ENCODE peak calls at places on chromosomes 7 and 10, in four cellular contexts. Y is K562, N is A549, Q is WTC11. M is an unnamed sample.

GRCh38 chr7:80905334-80905733 is 13.5 kb downstream of the SEMA3C start:
- DNase-seq in Y (no peak), Q (no peak), N (no peak), M (no peak)

GRCh38 chr7:81415181-81415580 is 354.7 kb downstream of the HGF start:
- DNase-seq in N (no peak), Q (no peak), Y (no peak), M (no peak)

GRCh38 chr10:123154943-123155505 is 822 bp downstream of the BUB3 start:
- DNase-seq in Q (no peak), Y (no peak), N (peak), M (no peak)

GRCh38 chr7:27374958-27375841 is 132.6 kb downstream of the EVX1 start:
- DNase-seq in Y (no peak), N (no peak), Q (no peak), M (no peak)

GRCh38 chr10:116886772-116887171 is 37.5 kb downstream of the ENO4 start:
- DNase-seq in Y (no peak), Q (no peak), N (no peak), M (no peak)

GRCh38 chr7:100968650-100969049 is 715 bp upstream of the MUC12 start:
- DNase-seq in N (no peak), Y (no peak), Q (no peak), M (no peak)

GRCh38 chr10:4661572-4662255 is 164.3 kb upstream of the AKR1E2 start:
- DNase-seq in N (no peak), Y (no peak), Q (no peak), M (no peak)

GRCh38 chr7:118352854-118353453 is 128.4 kb downstream of the ANKRD7 start:
- DNase-seq in Q (no peak), N (peak), Y (no peak), M (peak)

GRCh38 chr10:99681553-99681952 is 22.2 kb downstream of the ENTPD7 start:
- DNase-seq in N (no peak), Q (no peak), Y (no peak), M (no peak)

GRCh38 chr7:37193087-37193774 is 255.4 kb downstream of the ELMO1 start:
- DNase-seq in N (no peak), Y (no peak), Q (no peak), M (no peak)

GRCh38 chr7:20276705-20277472 is 53.8 kb upstream of the ITGB8 start:
- DNase-seq in N (no peak), Y (no peak), Q (no peak), M (no peak)

GRCh38 chr10:86956841-86957448 is 470 bp downstream of the MMRN2 start:
- DNase-seq in N (no peak), Q (no peak), Y (no peak), M (peak)

GRCh38 chr7:157745721-157746709 is 409.2 kb downstream of the DNAJB6 start:
- DNase-seq in Q (no peak), Y (no peak), N (no peak), M (no peak)

GRCh38 chr10:61903184-61903990 is 1.9 kb downstream of the ARID5B start:
- DNase-seq in Q (no peak), Y (peak), N (peak), M (peak)

GRCh38 chr7:87570178-87570577 is 30.5 kb downstream of the ABCB1 start:
- DNase-seq in Y (no peak), N (no peak), Q (no peak), M (no peak)

GRCh38 chr10:43944742-43945730 is 296.4 kb upstream of the ZNF32 start:
- DNase-seq in Q (no peak), Y (no peak), N (no peak), M (no peak)

GRCh38 chr7:77940647-77941046 is 142.1 kb downstream of the PHTF2 start:
- DNase-seq in N (peak), Y (peak), Q (no peak), M (peak)

GRCh38 chr10:88165849-88166271 is 302.4 kb downstream of the PTEN start:
- DNase-seq in Q (no peak), Y (no peak), N (no peak), M (no peak)

GRCh38 chr10:37535459-37536246 is 321.8 kb downstream of the ZNF248 start:
- DNase-seq in N (peak), Q (no peak), Y (no peak), M (no peak)

GRCh38 chr7:130365511-130366441 is 14.5 kb upstream of the CPA1 start:
- DNase-seq in Y (no peak), N (no peak), Q (peak), M (peak)

GRCh38 chr7:82419200-82419599 is 24.4 kb downstream of the CACNA2D1 start:
- DNase-seq in N (no peak), Q (no peak), Y (no peak), M (peak)

GRCh38 chr7:32102432-32102851 is 32.2 kb upstream of the PDE1C start:
- DNase-seq in Y (no peak), N (no peak), Q (no peak), M (no peak)

GRCh38 chr7:134885967-134886352 is 100.3 kb upstream of the AGBL3 start:
- DNase-seq in Y (no peak), N (peak), Q (no peak), M (no peak)

GRCh38 chr10:55500931-55501559 is 700.0 kb upstream of the PCDH15 start:
- DNase-seq in Q (peak), N (peak), Y (no peak), M (peak)

GRCh38 chr10:61612009-61612408 is 50.7 kb upstream of the CABCOCO1 start:
- DNase-seq in Q (no peak), Y (no peak), N (no peak), M (no peak)

GRCh38 chr10:97058521-97058920 is 127.2 kb downstream of the SLIT1 start:
- DNase-seq in Q (no peak), N (no peak), Y (no peak), M (no peak)

GRCh38 chr10:23053036-23053435 is 42.3 kb upstream of the MSRB2 start:
- DNase-seq in Q (peak), N (peak), Y (no peak), M (no peak)

GRCh38 chr10:103895458-103896186 is 22.4 kb downstream of the STN1 start:
- DNase-seq in Q (no peak), N (peak), Y (no peak), M (no peak)

GRCh38 chr7:1403844-1404404 is 55.3 kb downstream of the MICALL2 start:
- DNase-seq in Q (peak), N (peak), Y (no peak), M (peak)

DNA sequence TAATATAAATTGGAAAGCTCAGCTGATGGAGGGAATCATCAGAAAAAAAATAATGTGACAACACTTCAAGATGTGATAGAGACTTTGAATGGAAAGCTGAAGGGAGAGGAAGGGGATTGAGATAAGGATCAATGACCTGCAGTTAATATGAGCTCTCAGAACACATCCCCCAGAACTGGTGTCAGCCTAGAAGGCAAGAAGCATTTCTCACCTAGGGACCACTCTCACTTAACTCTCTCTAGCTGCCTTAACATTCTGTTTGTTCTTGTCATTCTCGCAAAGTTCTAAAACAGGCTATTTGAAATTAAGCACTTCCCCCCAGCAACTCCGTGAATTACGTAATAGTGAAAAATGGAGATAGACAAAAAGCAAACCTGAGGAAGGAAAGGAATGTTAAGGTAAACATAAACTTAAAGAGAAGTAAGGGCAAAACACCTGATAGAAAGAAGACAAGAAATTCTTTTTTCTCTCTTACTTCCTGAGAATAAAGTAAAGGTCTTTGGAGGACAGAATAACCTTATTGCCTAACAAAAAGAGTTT is 1.2 kb upstream of the MPP7 start:
- DNase-seq in N (no peak), Y (no peak), Q (no peak), M (no peak)
- TF ChIP-seq USF2 in N (no peak), Y (no peak), Q (no peak), M (no peak)

DNA sequence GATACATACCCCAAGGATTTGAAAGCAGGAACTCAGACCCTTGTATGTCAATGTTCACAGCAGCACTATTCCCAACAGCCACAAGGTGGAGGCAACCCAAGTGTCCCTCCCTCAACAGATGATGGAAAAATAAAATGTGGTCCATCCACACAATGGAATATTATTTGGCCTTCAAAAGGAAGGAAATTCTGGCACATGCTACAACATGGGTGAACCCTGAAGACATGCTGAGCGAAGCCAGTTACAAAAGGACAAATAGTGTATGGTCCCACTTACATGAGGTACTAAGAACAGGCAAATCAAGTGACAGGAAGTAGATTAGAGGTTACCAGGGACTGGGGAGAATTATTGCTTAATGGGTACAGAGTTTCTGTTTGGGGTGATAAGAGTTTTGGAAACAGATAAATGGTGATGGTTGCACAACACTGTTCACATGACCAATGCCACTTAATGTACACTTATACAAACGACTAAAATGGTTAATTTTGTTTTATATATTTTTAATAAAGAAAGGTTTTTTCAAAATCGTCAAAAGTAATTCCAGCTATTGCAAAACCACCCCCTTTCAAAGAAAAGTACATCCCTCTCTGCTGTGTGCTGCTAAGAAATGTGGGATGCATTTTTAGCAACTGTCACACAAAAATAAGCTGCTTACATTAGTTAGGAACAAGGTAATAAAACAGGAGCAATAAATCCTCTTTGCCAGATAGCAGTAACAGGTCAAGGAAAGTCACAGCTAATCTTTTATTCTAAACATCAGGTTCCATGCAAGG is 85.7 kb downstream of the GRB10 start:
- DNase-seq in N (peak), Q (no peak), Y (no peak), M (no peak)
- TF ChIP-seq USF2 in N (no peak), Q (no peak), Y (peak), M (no peak)

GRCh38 chr10:132428486-132428885 is 31.5 kb downstream of the PWWP2B start:
- DNase-seq in Q (no peak), N (no peak), Y (no peak), M (no peak)

GRCh38 chr10:132429281-132430230 is 32.6 kb downstream of the PWWP2B start:
- DNase-seq in N (no peak), Y (no peak), Q (no peak), M (peak)

GRCh38 chr10:132427071-132427771 is 30.2 kb downstream of the PWWP2B start:
- DNase-seq in Q (no peak), N (no peak), Y (no peak), M (no peak)

GRCh38 chr10:132430231-132430743 is 33.3 kb downstream of the PWWP2B start:
- DNase-seq in N (no peak), Q (no peak), Y (no peak), M (no peak)

GRCh38 chr10:132427939-132428367 is 31.0 kb downstream of the PWWP2B start:
- DNase-seq in Y (no peak), Q (no peak), N (no peak), M (no peak)
- TF ChIP-seq USF2 in Y (no peak), Q (no peak), N (no peak), M (no peak)

GRCh38 chr10:33483124-33483794 is 148.8 kb upstream of the NRP1 start:
- DNase-seq in N (no peak), Y (no peak), Q (no peak), M (no peak)

GRCh38 chr10:33484787-33485186 is 150.3 kb upstream of the NRP1 start:
- DNase-seq in N (peak), Y (no peak), Q (no peak), M (no peak)

GRCh38 chr10:33481184-33481583 is 146.7 kb upstream of the NRP1 start:
- DNase-seq in Y (no peak), Q (no peak), N (no peak), M (no peak)

GRCh38 chr10:33487014-33487776 is 152.7 kb upstream of the NRP1 start:
- DNase-seq in Y (no peak), Q (no peak), N (peak), M (no peak)

DNA sequence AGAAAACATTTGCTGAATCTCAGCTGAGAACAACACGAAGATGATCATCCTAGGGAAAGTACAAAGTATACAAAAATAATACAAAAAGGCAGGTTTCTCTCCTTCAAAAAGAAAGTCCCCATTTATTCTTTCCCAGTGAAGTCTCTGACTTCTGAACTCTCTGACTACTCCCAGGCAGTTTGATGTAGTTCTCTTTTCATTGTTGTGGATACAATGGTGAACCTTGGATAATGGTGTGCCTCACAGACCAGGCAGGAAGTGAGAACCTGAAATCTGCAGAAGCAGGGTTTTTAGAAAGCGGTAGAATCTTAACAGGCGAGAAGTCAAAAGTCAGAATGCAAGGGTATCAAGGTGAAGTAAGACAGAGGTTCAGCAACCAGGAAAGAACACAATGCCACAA is 150.8 kb upstream of the NRP1 start:
- DNase-seq in Q (no peak), Y (no peak), N (no peak), M (no peak)
- TF ChIP-seq USF2 in Q (no peak), Y (no peak), N (no peak), M (no peak)

DNA sequence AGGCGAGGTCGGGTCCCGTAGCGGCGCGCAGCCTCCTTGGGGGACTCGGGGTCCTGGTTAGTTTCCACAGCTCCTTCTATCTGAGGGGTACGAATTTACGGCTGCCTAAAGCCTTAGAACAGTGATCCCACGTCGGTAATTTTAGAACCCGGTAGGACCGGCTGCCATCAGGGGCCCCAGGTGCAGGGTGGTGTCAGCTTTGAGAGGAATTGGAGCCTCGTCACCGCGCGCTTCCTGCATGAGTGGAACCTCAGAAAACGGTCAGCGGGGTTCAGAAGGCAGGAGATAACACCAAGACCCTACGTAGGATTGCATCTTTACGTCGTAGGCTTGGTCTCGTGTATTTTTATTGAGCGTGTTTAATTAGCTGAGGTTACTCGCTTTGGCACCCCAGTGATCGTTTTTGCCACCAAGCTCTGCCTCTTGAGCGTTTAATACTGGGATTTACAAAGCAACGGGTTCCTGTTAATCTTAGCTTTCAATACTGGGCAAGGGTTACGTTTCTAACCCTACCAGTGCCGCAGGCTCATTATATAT is 443 bp downstream of the RNF32 start:
- DNase-seq in Q (no peak), Y (no peak), N (peak), M (no peak)
- TF ChIP-seq USF2 in Q (no peak), Y (no peak), N (no peak), M (no peak)

DNA sequence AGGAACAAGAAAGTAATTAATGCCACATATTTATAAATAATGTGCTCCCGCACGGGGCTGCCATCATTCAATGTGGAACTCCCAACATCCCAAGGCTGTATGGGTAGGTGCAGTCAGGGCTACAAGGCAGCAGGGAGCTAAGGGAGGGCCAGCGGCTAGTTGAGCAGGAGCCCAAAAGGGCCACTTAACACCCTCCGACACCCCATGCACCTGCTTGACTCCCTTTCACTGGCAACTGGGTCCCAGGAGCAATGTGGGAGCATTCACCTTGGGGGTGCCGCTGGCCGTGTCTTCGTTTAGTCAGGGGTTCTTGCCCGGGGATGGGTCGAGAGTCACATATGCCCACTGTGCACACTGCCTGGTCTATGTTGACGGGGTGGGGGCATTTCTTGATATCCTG is 27.9 kb downstream of the SCART1 start:
- DNase-seq in Y (no peak), N (no peak), Q (no peak), M (no peak)
- TF ChIP-seq USF2 in Y (no peak), N (no peak), Q (no peak), M (no peak)

GRCh38 chr7:52071744-52072143 is 755.1 kb upstream of the COBL start:
- DNase-seq in Q (no peak), N (no peak), Y (no peak), M (no peak)
- TF ChIP-seq USF2 in Q (no peak), N (no peak), Y (no peak), M (no peak)

GRCh38 chr7:155383756-155384491 is 74.0 kb upstream of the EN2 start:
- DNase-seq in Y (no peak), Q (no peak), N (no peak), M (no peak)
- TF ChIP-seq USF2 in Y (no peak), Q (no peak), N (no peak), M (no peak)

M was measured in SK-N-SH.